ENCODE peak calls at places on chromosomes 2 and 18, in four cellular contexts. V, Y, K and E are unnamed samples.

GRCh38 chr2:28251337-28251736 is 141.3 kb upstream of the FOSL2 start:
- DNase-seq in V (no peak), Y (no peak), K (no peak), E (no peak)

GRCh38 chr2:200767111-200767885 is 44.4 kb upstream of the BZW1 start:
- DNase-seq in V (no peak), Y (no peak), K (no peak), E (no peak)

GRCh38 chr2:195590199-195590865 is 66.7 kb upstream of the SLC39A10 start:
- DNase-seq in V (no peak), Y (no peak), K (no peak), E (no peak)

GRCh38 chr18:25230658-25231326 is 121.2 kb downstream of the ZNF521 start:
- DNase-seq in V (peak), Y (no peak), K (peak), E (peak)

GRCh38 chr2:188788621-188789020 is 185.6 kb upstream of the COL3A1 start:
- DNase-seq in V (no peak), Y (peak), K (peak), E (peak)

GRCh38 chr18:50461251-50461650 is 86.4 kb downstream of the SKA1 start:
- DNase-seq in V (no peak), Y (no peak), K (no peak), E (no peak)

GRCh38 chr2:105929506-105929905 is 184.8 kb downstream of the NCK2 start:
- DNase-seq in V (no peak), Y (no peak), K (no peak), E (no peak)

GRCh38 chr2:181780159-181781081 is 100.1 kb upstream of the NEUROD1 start:
- DNase-seq in V (no peak), Y (no peak), K (no peak), E (no peak)

GRCh38 chr18:12304351-12305210 is 3.5 kb upstream of the TUBB6 start:
- DNase-seq in V (peak), Y (peak), K (peak), E (no peak)

GRCh38 chr2:147076634-147077033 is 768.2 kb upstream of the ACVR2A start:
- DNase-seq in V (no peak), Y (peak), K (no peak), E (no peak)

GRCh38 chr2:136381722-136382633 is 264.0 kb upstream of the CXCR4 start:
- DNase-seq in V (peak), Y (no peak), K (no peak), E (no peak)

GRCh38 chr2:133733856-133734255 is 165.6 kb upstream of the NCKAP5 start:
- DNase-seq in V (no peak), Y (no peak), K (no peak), E (no peak)

GRCh38 chr2:238404406-238405216 is 22.1 kb upstream of the ASB1 start:
- DNase-seq in V (no peak), Y (no peak), K (no peak), E (no peak)

GRCh38 chr2:127566139-127566417 is 30.6 kb downstream of the MYO7B start:
- DNase-seq in V (no peak), Y (no peak), K (no peak), E (no peak)

GRCh38 chr2:199739413-199740110 is 111.4 kb downstream of the FTCDNL1 start:
- DNase-seq in V (peak), Y (peak), K (peak), E (peak)

GRCh38 chr2:216880509-216881184 is 20.8 kb upstream of the TNP1 start:
- DNase-seq in V (no peak), Y (no peak), K (no peak), E (no peak)

GRCh38 chr2:109098251-109098920 is 30.6 kb upstream of the SH3RF3 start:
- DNase-seq in V (no peak), Y (peak), K (no peak), E (no peak)

GRCh38 chr2:43421194-43421593 is 174.6 kb downstream of the THADA start:
- DNase-seq in V (no peak), Y (peak), K (no peak), E (no peak)

GRCh38 chr18:23437357-23438045 is 15.6 kb upstream of the RIOK3 start:
- DNase-seq in V (peak), Y (peak), K (peak), E (peak)

GRCh38 chr2:10164611-10165010 is 42.1 kb downstream of the RRM2 start:
- DNase-seq in V (no peak), Y (no peak), K (no peak), E (no peak)

GRCh38 chr2:72619622-72620021 is 206.2 kb downstream of the EXOC6B start:
- DNase-seq in V (no peak), Y (peak), K (no peak), E (no peak)

GRCh38 chr2:55839182-55839819 is 84.3 kb downstream of the EFEMP1 start:
- DNase-seq in V (no peak), Y (peak), K (peak), E (no peak)

GRCh38 chr18:65623686-65624085 is 127.1 kb upstream of the CDH7 start:
- DNase-seq in V (no peak), Y (no peak), K (no peak), E (no peak)

GRCh38 chr18:12376034-12376717 is 851 bp downstream of the AFG3L2 start:
- DNase-seq in V (peak), Y (peak), K (no peak), E (peak)

GRCh38 chr18:25147878-25148488 is 204.0 kb downstream of the ZNF521 start:
- DNase-seq in V (no peak), Y (no peak), K (no peak), E (no peak)

GRCh38 chr2:55604027-55604565 is 13.3 kb downstream of the PPP4R3B start:
- DNase-seq in V (no peak), Y (no peak), K (no peak), E (no peak)

GRCh38 chr2:204258900-204259299 is 286.4 kb upstream of the PARD3B start:
- DNase-seq in V (no peak), Y (no peak), K (no peak), E (no peak)

GRCh38 chr2:98538280-98539041 is 69.9 kb downstream of the COA5 start:
- DNase-seq in V (no peak), Y (no peak), K (no peak), E (no peak)

GRCh38 chr2:48007699-48008268 is 101.5 kb upstream of the FBXO11 start:
- DNase-seq in V (no peak), Y (no peak), K (no peak), E (no peak)

GRCh38 chr2:66575625-66576371 is 140.9 kb downstream of the MEIS1 start:
- DNase-seq in V (peak), Y (no peak), K (no peak), E (peak)

GRCh38 chr2:197368412-197368811 is 57.8 kb upstream of the ANKRD44 start:
- DNase-seq in V (no peak), Y (no peak), K (no peak), E (no peak)

DNA sequence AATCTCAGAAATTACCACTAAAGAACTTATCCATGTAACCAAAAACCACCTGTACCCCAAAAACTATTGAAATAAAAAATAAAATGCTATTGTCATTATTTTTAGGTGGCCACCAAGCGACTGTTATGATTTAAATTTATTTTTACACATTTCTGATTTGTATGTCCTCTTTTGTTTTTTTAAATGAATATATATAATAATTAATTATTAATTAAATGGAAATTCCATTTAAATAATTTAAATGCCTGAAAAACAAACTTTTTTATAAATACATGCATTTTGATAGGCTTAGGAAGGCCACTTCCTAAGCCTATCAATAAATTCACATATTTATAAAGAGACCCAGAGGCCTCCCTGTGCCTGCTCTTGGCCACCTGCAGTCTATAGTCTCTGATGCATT is 52.2 kb downstream of the CYB5A start:
- DNase-seq in V (no peak), Y (no peak), K (no peak), E (no peak)
- TF ChIP-seq CTCF in V (no peak), Y (no peak), K (no peak), E (no peak)

DNA sequence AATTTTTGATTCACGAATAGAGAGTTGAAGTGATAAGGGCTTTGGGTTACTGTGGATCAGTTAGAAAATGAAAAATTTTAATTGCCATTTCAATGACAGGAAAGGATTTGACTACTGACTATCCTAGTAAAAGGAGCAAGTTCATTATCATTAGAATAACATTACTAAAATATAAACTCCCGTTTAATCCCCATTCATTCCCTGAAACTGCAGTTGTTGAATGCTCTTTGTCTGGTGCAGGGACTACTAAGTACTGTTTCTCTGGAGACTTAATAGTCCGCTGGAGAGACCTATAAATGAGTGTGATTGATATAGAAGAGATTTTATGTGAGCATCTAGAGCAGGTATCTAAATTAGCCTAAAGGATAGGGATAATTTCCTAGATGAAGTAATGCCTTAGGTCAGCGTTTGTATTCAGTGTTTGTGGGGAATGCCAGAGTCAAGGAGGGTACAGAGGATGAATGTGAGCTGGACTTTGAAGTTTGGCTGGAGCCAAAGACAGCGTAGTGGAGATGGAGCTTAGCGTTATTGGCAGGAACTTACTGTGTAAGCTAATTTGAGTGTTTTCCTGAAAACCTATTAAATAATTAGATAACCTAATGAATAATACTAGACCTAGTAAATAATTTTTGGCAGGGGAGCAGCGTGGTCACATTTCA is 4.0 kb downstream of the RNF138 start:
- DNase-seq in V (no peak), Y (no peak), K (no peak), E (no peak)
- H3K27ac ChIP-seq in V (no peak), Y (no peak), K (no peak), E (no peak)

GRCh38 chr18:40926679-40927078 is 1028.4 kb upstream of the PIK3C3 start:
- DNase-seq in V (no peak), Y (no peak), K (no peak), E (no peak)

GRCh38 chr18:40932862-40933261 is 1022.2 kb upstream of the PIK3C3 start:
- DNase-seq in V (no peak), Y (no peak), K (no peak), E (no peak)

GRCh38 chr18:40925071-40925541 is 1029.9 kb upstream of the PIK3C3 start:
- DNase-seq in V (no peak), Y (no peak), K (no peak), E (no peak)

DNA sequence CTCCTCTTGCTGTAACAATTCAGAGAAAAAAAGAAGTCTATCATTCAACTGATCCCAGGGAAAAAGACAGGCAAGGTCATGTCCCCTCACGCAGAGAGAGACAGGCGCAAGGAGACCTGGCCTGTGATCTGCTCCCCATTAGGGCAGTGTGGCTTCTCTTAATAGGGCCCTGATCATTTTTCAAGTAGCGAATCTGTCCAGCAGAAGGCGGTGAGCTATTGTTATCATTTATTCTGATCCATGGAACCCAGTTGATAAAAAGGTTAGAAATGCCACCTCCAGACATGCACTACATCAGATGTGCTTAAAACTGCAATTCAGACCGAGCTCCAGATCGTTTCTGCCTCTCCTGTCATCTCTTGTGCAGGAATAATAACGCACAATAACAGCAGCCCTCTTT is 1025.6 kb upstream of the PIK3C3 start:
- DNase-seq in V (no peak), Y (no peak), K (no peak), E (no peak)
- TF ChIP-seq CTCF in V (no peak), Y (no peak), K (no peak), E (no peak)

DNA sequence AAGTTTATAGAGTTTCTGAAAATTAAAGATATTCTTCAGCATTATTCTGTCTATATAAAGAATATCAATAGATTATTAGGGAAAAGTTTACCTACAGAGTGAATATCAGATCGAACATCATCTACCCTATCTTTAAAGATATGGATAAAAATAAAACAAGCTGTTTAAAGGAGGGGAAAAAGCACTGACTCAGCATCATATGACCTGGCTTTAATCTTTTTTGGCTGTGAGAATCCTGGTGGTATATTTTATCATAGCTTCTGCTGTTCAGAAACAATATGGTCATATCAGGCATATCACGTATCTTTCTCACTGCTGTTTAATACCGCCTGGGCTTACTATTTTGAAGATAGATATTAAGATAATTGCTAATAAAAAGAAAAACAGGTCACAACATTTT is 80.2 kb downstream of the NEB start:
- DNase-seq in V (no peak), Y (no peak), K (no peak), E (no peak)
- H3K27ac ChIP-seq in V (no peak), Y (no peak), K (no peak), E (no peak)

GRCh38 chr2:37993135-37993534 is 68.0 kb downstream of the RMDN2 start:
- DNase-seq in V (no peak), Y (no peak), K (no peak), E (no peak)
- TF ChIP-seq CTCF in V (no peak), Y (peak), K (no peak), E (peak)

DNA sequence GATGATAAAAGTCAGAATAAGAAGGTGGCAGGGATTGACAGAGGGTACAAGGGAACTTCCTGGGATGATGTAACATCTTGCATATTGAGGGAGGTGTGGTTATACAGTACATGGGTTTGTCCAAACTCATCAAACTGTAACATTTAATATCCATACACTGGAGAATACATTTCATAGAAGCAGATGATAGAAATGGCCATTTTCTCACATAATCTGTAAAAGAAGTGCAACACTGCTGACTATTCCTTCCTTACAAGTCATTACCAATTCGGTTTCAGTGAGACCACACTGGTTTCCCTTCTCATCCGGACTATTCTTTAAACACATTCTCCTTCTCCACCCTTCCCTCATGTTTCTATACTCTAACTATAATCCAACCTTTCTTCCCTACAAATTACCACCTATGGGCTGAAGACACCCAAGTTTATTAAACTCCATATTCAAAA is 1.7 kb downstream of the COX7A2L start:
- DNase-seq in V (no peak), Y (no peak), K (no peak), E (no peak)
- H3K27ac ChIP-seq in V (no peak), Y (peak), K (peak), E (no peak)

DNA sequence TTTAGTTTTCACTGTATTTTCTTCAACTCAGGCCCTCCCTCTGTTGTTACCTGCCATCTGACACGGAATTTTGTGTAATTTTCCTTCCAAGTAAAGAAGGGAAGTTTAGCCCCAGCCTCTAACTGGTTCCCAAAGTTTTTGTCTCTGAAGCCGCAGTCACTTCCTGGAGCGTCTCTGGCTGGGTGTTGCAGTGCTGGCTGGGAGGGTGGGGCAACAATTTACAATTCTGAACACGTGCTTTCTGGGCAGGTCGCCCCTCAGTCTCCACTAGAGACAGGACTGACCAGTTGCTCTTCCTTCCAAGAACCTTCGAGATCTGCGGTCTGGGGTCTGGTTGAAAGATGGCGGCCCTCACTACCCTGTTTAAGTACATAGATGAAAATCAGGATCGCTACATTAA is 3.5 kb downstream of the CNDP2 start:
- DNase-seq in V (peak), Y (peak), K (peak), E (peak)
- TF ChIP-seq CTCF in V (no peak), Y (no peak), K (no peak), E (no peak)

DNA sequence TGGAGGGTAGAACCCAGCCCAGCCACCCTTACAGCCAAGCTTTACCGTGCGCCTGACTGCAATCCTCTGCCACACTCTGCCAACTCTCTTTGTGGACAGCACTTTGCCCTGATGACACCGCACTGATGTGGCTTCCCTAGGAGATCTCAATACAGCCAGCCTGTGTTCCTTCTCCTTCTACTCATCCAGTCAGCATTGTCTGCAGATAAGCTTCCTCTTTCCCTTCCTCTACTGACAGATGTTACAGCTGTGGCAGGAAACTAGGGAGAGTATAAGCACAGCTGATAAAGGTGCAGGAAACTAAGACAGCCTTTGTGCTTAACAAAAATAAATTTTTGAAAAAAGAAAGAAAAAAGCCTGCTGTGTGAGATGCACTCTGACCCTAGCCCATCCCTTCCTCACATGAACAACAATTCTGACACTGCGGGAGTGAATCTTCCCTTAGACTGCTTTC is 25.0 kb downstream of the CEP68 start:
- DNase-seq in V (no peak), Y (no peak), K (no peak), E (no peak)
- H3K27ac ChIP-seq in V (peak), Y (no peak), K (no peak), E (peak)

GRCh38 chr2:16635796-16636699 is 29.6 kb downstream of the CYRIA start:
- DNase-seq in V (no peak), Y (no peak), K (no peak), E (no peak)
- TF ChIP-seq CTCF in V (no peak), Y (no peak), K (no peak), E (peak)

GRCh38 chr2:178683877-178684276 is 123.3 kb downstream of the TTN start:
- DNase-seq in V (no peak), Y (no peak), K (no peak), E (no peak)

GRCh38 chr2:178677599-178677998 is 129.6 kb downstream of the TTN start:
- DNase-seq in V (no peak), Y (no peak), K (no peak), E (no peak)

GRCh38 chr2:178676046-178676445 is 131.2 kb downstream of the TTN start:
- DNase-seq in V (no peak), Y (no peak), K (no peak), E (no peak)

GRCh38 chr2:178681081-178681480 is 126.1 kb downstream of the TTN start:
- DNase-seq in V (no peak), Y (no peak), K (no peak), E (no peak)

DNA sequence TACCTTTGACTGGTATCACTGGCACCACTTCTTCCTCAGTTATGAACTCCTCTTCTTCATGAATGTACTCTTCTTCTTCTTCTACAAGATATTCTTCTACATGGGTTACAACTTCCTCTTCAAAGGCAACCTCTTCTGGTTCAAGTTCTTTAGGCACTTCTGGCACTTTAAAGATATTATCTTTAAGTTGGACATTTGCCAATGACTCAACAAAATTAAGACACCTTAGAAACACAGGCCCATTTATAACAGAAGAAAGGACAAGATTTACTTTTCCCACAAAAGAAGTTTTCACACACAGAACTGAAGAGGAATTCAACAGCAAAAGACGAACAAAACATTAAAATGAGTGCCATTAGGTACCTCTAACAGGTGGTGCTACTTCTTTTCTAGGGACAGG is 127.3 kb downstream of the TTN start:
- DNase-seq in V (no peak), Y (no peak), K (no peak), E (no peak)
- H3K27ac ChIP-seq in V (no peak), Y (no peak), K (no peak), E (no peak)